ENCODE peak calls at places on chromosomes 6 and 20, in four cellular contexts. W, D, H and R are unnamed samples.
A peak's percentile ranks its signal among the peaks of the same experiment; 100 is the strongest.

GRCh38 chr6:109302176-109302575 is 80.1 kb downstream of the CD164 start:
- DNase-seq in W (no peak), D (no peak), H (no peak), R (no peak)

GRCh38 chr6:39114707-39115599 is at the start of gene SAYSD1:
- DNase-seq in W (peak; percentile 98), D (peak; percentile 99), H (peak; percentile 95), R (peak; percentile 92)

GRCh38 chr6:43284986-43285385 is 13.1 kb upstream of the SLC22A7 start:
- DNase-seq in W (no peak), D (no peak), H (no peak), R (peak; percentile 31)

GRCh38 chr20:58450259-58450658 is 61.2 kb downstream of the VAPB start:
- DNase-seq in W (no peak), D (no peak), H (no peak), R (no peak)

GRCh38 chr6:38443750-38444149 is 196.0 kb downstream of the BTBD9 start:
- DNase-seq in W (no peak), D (no peak), H (peak; percentile 5), R (no peak)

GRCh38 chr20:3678893-3679720 is 2.7 kb downstream of the ADAM33 start:
- DNase-seq in W (no peak), D (peak; percentile 53), H (no peak), R (no peak)

GRCh38 chr6:167806061-167806700 is 20.5 kb upstream of the AFDN start:
- DNase-seq in W (no peak), D (no peak), H (no peak), R (no peak)

GRCh38 chr20:6863798-6864201 is 96.3 kb downstream of the BMP2 start:
- DNase-seq in W (no peak), D (no peak), H (no peak), R (no peak)

GRCh38 chr6:64376394-64376793 is 740.8 kb downstream of the PHF3 start:
- DNase-seq in W (no peak), D (no peak), H (no peak), R (no peak)

GRCh38 chr6:157063176-157063934 is 260.0 kb downstream of the TMEM242 start:
- DNase-seq in W (no peak), D (no peak), H (no peak), R (no peak)

GRCh38 chr20:62605236-62605948 is 36.9 kb upstream of the SLCO4A1 start:
- DNase-seq in W (peak; percentile 79), D (no peak), H (no peak), R (no peak)

GRCh38 chr6:138422861-138423260 is 18.8 kb downstream of the HEBP2 start:
- DNase-seq in W (no peak), D (no peak), H (no peak), R (no peak)

GRCh38 chr6:125004198-125004597 is 42.0 kb downstream of the RNF217 start:
- DNase-seq in W (no peak), D (no peak), H (no peak), R (no peak)

GRCh38 chr6:155850408-155850841 is 394.8 kb upstream of the NOX3 start:
- DNase-seq in W (no peak), D (peak; percentile 10), H (no peak), R (no peak)

GRCh38 chr6:67629268-67629667 is 1005.8 kb upstream of the ADGRB3 start:
- DNase-seq in W (no peak), D (no peak), H (no peak), R (no peak)

GRCh38 chr20:47950103-47950502 is 164.8 kb upstream of the SULF2 start:
- DNase-seq in W (no peak), D (peak; percentile 31), H (no peak), R (no peak)

GRCh38 chr20:38873050-38873581 is 53.1 kb upstream of the FAM83D start:
- DNase-seq in W (no peak), D (no peak), H (peak; percentile 88), R (peak; percentile 72)

GRCh38 chr20:17556842-17557674 is 12.8 kb upstream of the DSTN start:
- DNase-seq in W (peak; percentile 80), D (peak; percentile 73), H (no peak), R (no peak)

GRCh38 chr6:158506577-158506976 is 53.3 kb upstream of the TMEM181 start:
- DNase-seq in W (no peak), D (no peak), H (no peak), R (no peak)

GRCh38 chr6:30555428-30556005 is 772 bp downstream of the GNL1 start:
- DNase-seq in W (peak; percentile 81), D (peak; percentile 64), H (peak; percentile 32), R (no peak)

GRCh38 chr6:106885659-106886058 is 88.9 kb downstream of the CD24 start:
- DNase-seq in W (no peak), D (no peak), H (no peak), R (no peak)

GRCh38 chr6:42295181-42295580 is 77.5 kb upstream of the MRPS10 start:
- DNase-seq in W (no peak), D (no peak), H (no peak), R (no peak)

GRCh38 chr6:107670792-107671199 is 153.3 kb downstream of the SCML4 start:
- DNase-seq in W (no peak), D (peak; percentile 33), H (no peak), R (peak; percentile 35)

GRCh38 chr6:151288711-151289398 is 49.1 kb downstream of the AKAP12 start:
- DNase-seq in W (no peak), D (no peak), H (peak; percentile 34), R (no peak)

GRCh38 chr6:42075159-42075838 is 25.0 kb downstream of the TAF8 start:
- DNase-seq in W (peak; percentile 87), D (peak; percentile 90), H (peak; percentile 73), R (peak; percentile 54)

GRCh38 chr6:130827247-130828149 is at the start of gene SMLR1:
- DNase-seq in W (no peak), D (no peak), H (no peak), R (no peak)

GRCh38 chr6:134714679-134715078 is 235.2 kb downstream of the ALDH8A1 start:
- DNase-seq in W (peak; percentile 85), D (no peak), H (no peak), R (no peak)

GRCh38 chr6:145547596-145548325 is 187.6 kb downstream of the EPM2A start:
- DNase-seq in W (no peak), D (no peak), H (no peak), R (no peak)

GRCh38 chr6:167547751-167548150 is 222.9 kb downstream of the TTLL2 start:
- DNase-seq in W (no peak), D (no peak), H (no peak), R (no peak)

GRCh38 chr6:366389-366788 is 25.2 kb upstream of the IRF4 start:
- DNase-seq in W (no peak), D (no peak), H (no peak), R (no peak)

GRCh38 chr6:122623279-122623678 is 13.1 kb downstream of the PKIB start:
- DNase-seq in W (no peak), D (no peak), H (no peak), R (no peak)

GRCh38 chr6:127914240-127914639 is 13.4 kb upstream of the THEMIS start:
- DNase-seq in W (no peak), D (no peak), H (no peak), R (no peak)

GRCh38 chr6:136362421-136363090 is 72.9 kb upstream of the BCLAF1 start:
- DNase-seq in W (no peak), D (no peak), H (no peak), R (no peak)